ENCODE peak calls at places on chromosomes 1 and 21, in five cellular contexts. W is GM23338, K is OCI-LY7, H is PC-3, Z is GM23248. E is an unnamed sample.

GRCh38 chr1:215188302-215188950 is 105.9 kb downstream of the KCNK2 start:
- DNase-seq in W (no peak), K (no peak), H (peak; percentile 63), Z (peak; percentile 43), E (no peak)

GRCh38 chr1:234765181-234765580 is 155.2 kb upstream of the IRF2BP2 start:
- DNase-seq in W (no peak), K (no peak), H (no peak), Z (no peak), E (no peak)

GRCh38 chr1:81576996-81577697 is 223.6 kb upstream of the ADGRL2 start:
- DNase-seq in W (no peak), K (no peak), H (no peak), Z (no peak), E (no peak)

GRCh38 chr1:164617607-164618564 is 58.9 kb downstream of the PBX1 start:
- DNase-seq in W (peak; percentile 84), K (peak; percentile 2), H (peak; percentile 70), Z (peak; percentile 59), E (peak; percentile 48)

GRCh38 chr1:100536031-100536430 is 1.9 kb upstream of the GPR88 start:
- DNase-seq in W (no peak), K (peak; percentile 7), H (no peak), Z (no peak), E (no peak)

GRCh38 chr1:31694910-31695300 is 8.9 kb downstream of the COL16A1 start:
- DNase-seq in W (no peak), K (no peak), H (no peak), Z (no peak), E (no peak)

GRCh38 chr1:8004803-8005573 is 21.1 kb downstream of the ERRFI1 start:
- DNase-seq in W (no peak), K (no peak), H (peak; percentile 82), Z (peak; percentile 97), E (no peak)

GRCh38 chr1:26546819-26547218 is 17.3 kb downstream of the RPS6KA1 start:
- DNase-seq in W (no peak), K (no peak), H (no peak), Z (no peak), E (no peak)

GRCh38 chr1:44777969-44778635 is 2.8 kb downstream of the RPS8 start:
- DNase-seq in W (no peak), K (no peak), H (peak; percentile 1), Z (no peak), E (no peak)

GRCh38 chr1:33903210-33903589 is 39.3 kb downstream of the HMGB4 start:
- DNase-seq in W (no peak), K (no peak), H (no peak), Z (peak; percentile 76), E (no peak)

GRCh38 chr21:29164330-29164942 is 34.0 kb downstream of the MAP3K7CL start:
- DNase-seq in W (peak; percentile 71), K (peak; percentile 16), H (peak; percentile 86), Z (peak; percentile 88), E (peak; percentile 44)

GRCh38 chr1:112716133-112716720 is 1.1 kb upstream of the PPM1J start:
- DNase-seq in W (peak; percentile 97), K (peak; percentile 83), H (peak; percentile 96), Z (peak; percentile 87), E (peak; percentile 94)

GRCh38 chr1:39159224-39160036 is 45.1 kb upstream of the MACF1 start:
- DNase-seq in W (peak; percentile 77), K (no peak), H (peak; percentile 96), Z (peak; percentile 54), E (peak; percentile 51)

GRCh38 chr1:5620997-5621396 is 371.2 kb downstream of the NPHP4 start:
- DNase-seq in W (no peak), K (peak; percentile 7), H (peak; percentile 44), Z (peak; percentile 0), E (peak; percentile 76)

GRCh38 chr1:39391741-39392679 is 99.4 kb upstream of the BMP8A start:
- DNase-seq in W (peak; percentile 37), K (no peak), H (peak; percentile 94), Z (peak; percentile 95), E (no peak)

GRCh38 chr1:225469051-225469450 is 41.2 kb upstream of the LBR start:
- DNase-seq in W (no peak), K (no peak), H (no peak), Z (no peak), E (no peak)

GRCh38 chr1:225466848-225467192 is 39.0 kb upstream of the LBR start:
- DNase-seq in W (no peak), K (no peak), H (no peak), Z (no peak), E (no peak)

GRCh38 chr1:225465793-225466517 is 38.1 kb upstream of the LBR start:
- DNase-seq in W (no peak), K (no peak), H (no peak), Z (no peak), E (no peak)

GRCh38 chr1:225468270-225469020 is 40.6 kb upstream of the LBR start:
- DNase-seq in W (no peak), K (no peak), H (no peak), Z (no peak), E (no peak)

DNA sequence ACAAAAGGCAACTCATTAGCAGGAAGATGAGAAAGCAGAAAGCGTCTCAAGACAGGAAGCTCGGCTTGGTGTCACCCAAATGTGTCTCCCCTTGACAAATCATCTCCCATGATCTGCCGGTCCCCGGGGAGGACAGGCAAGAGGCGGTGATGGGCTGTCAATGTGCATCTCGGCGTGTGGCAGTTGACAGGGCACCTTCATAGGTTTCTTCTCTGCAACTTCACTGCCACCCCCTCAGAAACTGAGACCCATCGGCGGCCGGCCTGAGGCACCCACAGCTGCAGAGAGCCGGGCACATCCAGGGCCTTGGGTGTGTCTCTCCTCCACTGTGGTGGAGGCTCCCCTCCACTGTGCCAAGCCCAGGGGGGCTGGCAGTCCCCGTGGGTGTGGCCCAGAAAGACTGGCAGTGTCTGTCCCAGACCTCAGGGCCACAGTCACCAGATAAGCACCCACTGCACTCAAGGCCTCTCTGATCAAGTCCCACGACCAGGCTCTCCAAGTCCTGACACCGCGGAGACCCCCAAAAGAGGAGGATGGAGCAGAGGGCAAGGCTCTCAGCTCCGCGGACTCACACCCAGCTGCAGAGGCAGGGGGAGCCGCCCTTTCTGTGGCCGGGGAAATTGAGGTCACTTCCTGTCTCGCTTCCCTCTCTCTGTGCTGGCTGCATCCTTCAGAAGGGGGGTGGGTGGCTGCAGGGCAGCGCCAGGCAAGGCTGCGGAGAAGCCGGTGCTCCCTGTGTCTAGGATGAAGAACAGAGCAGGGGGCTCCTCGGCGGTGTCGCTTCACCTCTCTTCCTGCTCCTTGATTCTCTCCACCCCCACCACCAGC is 39.6 kb upstream of the LBR start:
- DNase-seq in W (no peak), K (peak; percentile 96), H (no peak), Z (no peak), E (no peak)
- TF ChIP-seq EZH2phosphoT487 in W (no peak), K (no peak), H (no peak), Z (no peak), E (no peak)

GRCh38 chr1:212291505-212292134 is 6.4 kb downstream of the PPP2R5A start:
- DNase-seq in W (peak; percentile 86), K (peak; percentile 66), H (peak; percentile 84), Z (peak; percentile 60), E (peak; percentile 80)
- H3K4me2 ChIP-seq in W (no peak overlapping the region), K (peak overlapping the region; percentile 78), H (peak overlapping the region; percentile 11), Z (no peak overlapping the region), E (peak overlapping the region; percentile 61)

DNA sequence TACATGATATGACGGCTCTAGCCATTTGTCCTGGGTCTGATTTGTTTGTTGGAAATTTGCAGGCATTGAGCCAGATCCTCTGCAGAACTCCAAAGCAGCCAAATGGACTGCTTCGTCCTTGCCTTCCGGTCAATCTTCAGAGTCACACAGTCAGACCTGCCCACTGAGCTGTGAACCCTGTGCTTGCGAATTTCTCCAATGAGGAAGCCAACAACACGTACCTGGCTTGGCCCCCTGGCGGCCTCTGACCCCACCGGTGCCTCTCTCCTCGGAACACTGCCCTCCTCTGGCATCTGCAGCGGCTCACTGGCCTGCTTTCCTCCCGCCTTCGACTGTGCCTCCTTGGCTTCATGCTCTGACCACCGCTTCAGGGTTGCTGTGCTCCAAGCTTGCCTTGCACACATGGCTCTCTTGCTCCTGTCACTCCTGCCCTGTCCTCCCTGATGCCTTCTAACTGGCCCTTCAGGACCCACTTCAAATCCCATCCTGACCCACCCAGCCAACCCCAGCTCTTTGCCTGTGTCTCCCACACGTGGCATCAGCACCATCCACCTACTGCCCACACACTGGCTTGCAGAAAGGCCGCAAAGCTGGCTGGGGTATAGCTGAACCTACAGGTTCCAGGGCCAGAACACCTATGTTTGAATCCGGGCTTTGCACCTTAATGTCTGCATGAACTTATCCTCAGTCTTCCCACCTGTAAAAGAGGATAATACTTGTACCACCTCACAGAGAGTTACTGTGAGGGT is 128.2 kb downstream of the KCNN3 start:
- DNase-seq in W (peak; percentile 90), K (no peak), H (no peak), Z (peak; percentile 81), E (peak; percentile 54)
- TF ChIP-seq EZH2phosphoT487 in W (no peak), K (no peak), H (no peak), Z (no peak), E (no peak)

GRCh38 chr1:41572224-41572623 is 87.7 kb upstream of the EDN2 start:
- DNase-seq in W (no peak), K (no peak), H (no peak), Z (no peak), E (no peak)

GRCh38 chr1:41566274-41566885 is 81.9 kb upstream of the EDN2 start:
- DNase-seq in W (no peak), K (no peak), H (no peak), Z (no peak), E (no peak)

GRCh38 chr1:41573803-41574713 is 89.6 kb upstream of the EDN2 start:
- DNase-seq in W (peak; percentile 94), K (peak; percentile 80), H (peak; percentile 85), Z (peak; percentile 91), E (peak; percentile 89)

GRCh38 chr1:41566969-41567368 is 82.5 kb upstream of the EDN2 start:
- DNase-seq in W (no peak), K (no peak), H (no peak), Z (no peak), E (no peak)

GRCh38 chr1:41568204-41568603 is 83.7 kb upstream of the EDN2 start:
- DNase-seq in W (no peak), K (no peak), H (no peak), Z (no peak), E (no peak)
- H3K4me2 ChIP-seq in W (no peak overlapping the region), K (no peak overlapping the region), H (no peak overlapping the region), Z (no peak overlapping the region), E (no peak overlapping the region)

GRCh38 chr21:34052171-34052570 is 21.2 kb upstream of the MRPS6 start:
- DNase-seq in W (no peak), K (no peak), H (no peak), Z (no peak), E (no peak)

DNA sequence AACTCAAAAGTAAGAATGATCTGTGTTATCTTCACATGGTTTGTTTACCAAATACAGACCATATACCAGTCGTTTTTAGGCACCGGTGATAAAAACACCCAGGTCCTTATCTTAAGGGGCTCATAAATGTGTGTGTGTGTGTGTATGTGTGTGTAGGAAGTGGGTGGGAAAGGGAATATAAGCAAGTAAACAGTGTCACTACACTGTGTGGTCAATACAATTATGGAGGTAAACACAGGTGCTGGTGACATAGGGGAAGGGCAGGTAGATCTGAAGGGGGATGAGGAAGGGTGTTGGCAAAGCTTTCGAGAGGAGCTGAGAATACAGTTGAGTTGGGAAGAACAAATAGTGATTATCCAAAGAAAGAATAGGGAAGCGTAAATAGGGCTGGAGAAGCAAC is 19.1 kb upstream of the MRPS6 start:
- DNase-seq in W (no peak), K (no peak), H (no peak), Z (no peak), E (no peak)
- TF ChIP-seq EZH2phosphoT487 in W (no peak), K (no peak), H (no peak), Z (no peak), E (no peak)